ENCODE peak calls at places on chromosome 14, in eight cellular contexts. Q is HEK293T; D is iris pigment epithelial cell; O is CD8-positive, alpha-beta T cell; A is WTC11; R is AG04450; C is NCI-H2081; Y is CD4-positive, alpha-beta memory T cell. U is an unnamed sample.

GRCh38 chr14:68309121-68309520 is 483.7 kb downstream of the ZFP36L1 start:
- DNase-seq in Q (no peak), O (no peak), R (no peak), D (no peak), C (no peak), A (no peak), Y (no peak), U (no peak)

GRCh38 chr14:68042591-68043210 is 223.1 kb downstream of the RAD51B start:
- DNase-seq in R (no peak), D (no peak), Q (no peak), C (peak), O (no peak), A (no peak), Y (no peak), U (no peak)

GRCh38 chr14:58960945-58961731 is 227.3 kb upstream of the DAAM1 start:
- DNase-seq in A (no peak), C (no peak), Q (no peak), D (no peak), Y (no peak), O (no peak), R (no peak), U (no peak)

GRCh38 chr14:99718811-99719192 is 34.7 kb downstream of the CYP46A1 start:
- DNase-seq in Q (no peak), R (no peak), D (no peak), O (peak), A (no peak), C (no peak), Y (no peak), U (no peak)

GRCh38 chr14:69045857-69046351 is 66.8 kb upstream of the ACTN1 start:
- DNase-seq in C (no peak), O (no peak), R (no peak), D (peak), Y (no peak), Q (no peak), A (no peak), U (no peak)

GRCh38 chr14:92610849-92611271 is 97.3 kb downstream of the RIN3 start:
- DNase-seq in R (no peak), D (no peak), O (no peak), Q (no peak), C (no peak), Y (no peak), A (no peak), U (no peak)

GRCh38 chr14:71070169-71070568 is 162.9 kb downstream of the PCNX1 start:
- DNase-seq in R (no peak), Y (no peak), D (peak), O (no peak), Q (no peak), C (no peak), A (no peak), U (no peak)

GRCh38 chr14:76434220-76434619 is 58.3 kb downstream of the ESRRB start:
- DNase-seq in A (no peak), O (no peak), R (no peak), C (no peak), Y (no peak), D (no peak), Q (no peak), U (no peak)

GRCh38 chr14:67240168-67240932 is 885 bp upstream of the PALS1 start:
- DNase-seq in C (peak), R (no peak), Q (peak), D (no peak), O (peak), Y (no peak), A (peak), U (peak)

GRCh38 chr14:90272523-90272922 is 16.2 kb downstream of the PSMC1 start:
- DNase-seq in Q (no peak), C (no peak), O (no peak), R (no peak), A (no peak), Y (no peak), D (no peak), U (no peak)

GRCh38 chr14:34029921-34030334 is 79.1 kb upstream of the EGLN3 start:
- DNase-seq in O (no peak), Y (no peak), Q (peak), A (peak), C (no peak), D (peak), R (no peak), U (no peak)

GRCh38 chr14:22829661-22830328 is at the start of gene MRPL52:
- DNase-seq in Y (peak), O (peak), A (peak), C (peak), D (peak), R (peak), Q (peak), U (peak)

GRCh38 chr14:76687611-76688372 is 73.5 kb upstream of the VASH1 start:
- DNase-seq in D (peak), R (no peak), A (no peak), Y (no peak), C (no peak), Q (no peak), O (no peak), U (no peak)

GRCh38 chr14:92768795-92769194 is 20.4 kb upstream of the LGMN start:
- DNase-seq in Q (no peak), A (no peak), C (no peak), D (no peak), O (no peak), R (no peak), Y (no peak), U (no peak)

GRCh38 chr14:100867631-100868315 is 35.7 kb downstream of the RTL1 start:
- DNase-seq in Y (no peak), R (no peak), A (no peak), Q (no peak), D (no peak), C (no peak), O (no peak), U (no peak)

GRCh38 chr14:64464695-64465094 is 604 bp upstream of the AKAP5 start:
- DNase-seq in C (no peak), R (no peak), A (no peak), O (no peak), D (no peak), Q (no peak), Y (no peak), U (no peak)

GRCh38 chr14:68945585-68946289 is 33.4 kb downstream of the ACTN1 start:
- DNase-seq in Y (no peak), C (no peak), R (no peak), O (no peak), Q (no peak), A (no peak), D (no peak), U (no peak)

GRCh38 chr14:100522616-100523021 is 64.6 kb downstream of the BEGAIN start:
- DNase-seq in C (no peak), D (no peak), O (no peak), Q (no peak), Y (no peak), R (no peak), A (peak), U (no peak)

GRCh38 chr14:96239759-96240158 is 16.3 kb upstream of the BDKRB1 start:
- DNase-seq in R (no peak), C (no peak), Y (no peak), O (no peak), Q (no peak), D (no peak), A (no peak), U (no peak)

GRCh38 chr14:39035336-39035735 is 67.7 kb downstream of the SEC23A start:
- DNase-seq in Y (no peak), O (no peak), A (no peak), D (no peak), Q (no peak), R (no peak), C (no peak), U (no peak)

GRCh38 chr14:92963301-92964123 is 40.6 kb downstream of the CHGA start:
- DNase-seq in A (no peak), O (no peak), D (no peak), R (no peak), Q (no peak), C (no peak), Y (no peak), U (no peak)

GRCh38 chr14:53510281-53510912 is 357.3 kb upstream of the DDHD1 start:
- DNase-seq in Y (no peak), C (no peak), A (no peak), D (no peak), O (no peak), R (no peak), Q (no peak), U (no peak)

GRCh38 chr14:22155582-22155981 is 433.4 kb downstream of the DAD1 start:
- DNase-seq in A (no peak), D (no peak), Q (no peak), C (no peak), Y (no peak), O (no peak), R (no peak), U (no peak)

GRCh38 chr14:90446405-90446804 is 49.6 kb downstream of the CALM1 start:
- DNase-seq in Q (no peak), Y (no peak), D (no peak), R (no peak), O (no peak), C (no peak), A (no peak), U (no peak)

GRCh38 chr14:95841680-95842079 is 35.0 kb upstream of the TUNAR start:
- DNase-seq in Y (no peak), D (no peak), Q (no peak), C (no peak), O (no peak), A (no peak), R (no peak), U (no peak)

GRCh38 chr14:73754911-73755360 is 40.8 kb upstream of the PNMA1 start:
- DNase-seq in R (no peak), A (no peak), Y (no peak), C (no peak), D (peak), Q (no peak), O (no peak), U (no peak)

GRCh38 chr14:100708349-100709217 is 18.1 kb upstream of the DLK1 start:
- DNase-seq in R (no peak), D (peak), Y (no peak), O (no peak), Q (no peak), A (peak), C (peak), U (no peak)

U was measured in activated T-helper 9 cell treated with anti-CD3 and anti-CD28 coated beads, Interleukin-2, amount 50 U/mL, for 16 hours.